ENCODE peak calls at places on chromosomes 2 and 18, in six cellular contexts. One of them, this sample, is unnamed. For H3K36me3 and H3K27me3, the result is how much of the 10 kb centered on the place peaks cover.

GRCh38 chr18:22666411-22666940 is 248.8 kb upstream of the CTAGE1 start:
- DNase-seq in neural progenitor cell: no peak
- DNase-seq in cardiac muscle cell: no peak
- DNase-seq in bronchial epithelial cell: no peak
- DNase-seq in NT2/D1: no peak
- DNase-seq in HepG2: no peak
- DNase-seq in this sample: no peak

GRCh38 chr18:79400591-79401381 is 5.1 kb downstream of the NFATC1 start:
- DNase-seq in bronchial epithelial cell: no peak
- DNase-seq in cardiac muscle cell: no peak
- DNase-seq in neural progenitor cell: peak
- DNase-seq in NT2/D1: no peak
- DNase-seq in HepG2: no peak
- DNase-seq in this sample: no peak

GRCh38 chr2:60555066-60555793 is 1.8 kb upstream of the BCL11A start:
- DNase-seq in NT2/D1: no peak
- DNase-seq in cardiac muscle cell: peak
- DNase-seq in neural progenitor cell: peak
- DNase-seq in HepG2: peak
- DNase-seq in bronchial epithelial cell: peak
- DNase-seq in this sample: peak

GRCh38 chr2:71685941-71686611 is 232.7 kb downstream of the DYSF start:
- DNase-seq in HepG2: no peak
- DNase-seq in bronchial epithelial cell: no peak
- DNase-seq in neural progenitor cell: no peak
- DNase-seq in cardiac muscle cell: no peak
- DNase-seq in NT2/D1: no peak
- DNase-seq in this sample: no peak

GRCh38 chr2:157261199-157261782 is 3.8 kb downstream of the GALNT5 start:
- DNase-seq in NT2/D1: no peak
- DNase-seq in neural progenitor cell: no peak
- DNase-seq in HepG2: no peak
- DNase-seq in bronchial epithelial cell: peak
- DNase-seq in cardiac muscle cell: peak
- DNase-seq in this sample: peak

GRCh38 chr2:137185378-137186078 is 420.2 kb downstream of the THSD7B start:
- DNase-seq in cardiac muscle cell: no peak
- DNase-seq in HepG2: no peak
- DNase-seq in neural progenitor cell: no peak
- DNase-seq in bronchial epithelial cell: peak
- DNase-seq in NT2/D1: no peak
- DNase-seq in this sample: no peak

GRCh38 chr18:58674863-58675472 is 3.7 kb downstream of the MALT1 start:
- DNase-seq in NT2/D1: no peak
- DNase-seq in neural progenitor cell: no peak
- DNase-seq in cardiac muscle cell: peak
- DNase-seq in HepG2: no peak
- DNase-seq in bronchial epithelial cell: peak
- DNase-seq in this sample: no peak

GRCh38 chr2:148201075-148202004 is 180.4 kb downstream of the MBD5 start:
- DNase-seq in bronchial epithelial cell: peak
- DNase-seq in neural progenitor cell: peak
- DNase-seq in cardiac muscle cell: peak
- DNase-seq in NT2/D1: peak
- DNase-seq in HepG2: peak
- DNase-seq in this sample: no peak

GRCh38 chr2:139177041-139177440 is 396.9 kb upstream of the NXPH2 start:
- DNase-seq in neural progenitor cell: no peak
- DNase-seq in HepG2: no peak
- DNase-seq in NT2/D1: no peak
- DNase-seq in bronchial epithelial cell: no peak
- DNase-seq in cardiac muscle cell: no peak
- DNase-seq in this sample: no peak

GRCh38 chr18:9068346-9068745 is 34.2 kb upstream of the NDUFV2 start:
- DNase-seq in NT2/D1: no peak
- DNase-seq in neural progenitor cell: no peak
- DNase-seq in HepG2: no peak
- DNase-seq in cardiac muscle cell: no peak
- DNase-seq in bronchial epithelial cell: peak
- DNase-seq in this sample: no peak
- H3K36me3 ChIP-seq in NT2/D1: under half
- H3K36me3 ChIP-seq in neural progenitor cell: under half
- H3K36me3 ChIP-seq in HepG2: under half
- H3K36me3 ChIP-seq in cardiac muscle cell: under half
- H3K36me3 ChIP-seq in bronchial epithelial cell: under half
- H3K36me3 ChIP-seq in this sample: under half

GRCh38 chr18:36812686-36813085 is 16.1 kb downstream of the TPGS2 start:
- DNase-seq in neural progenitor cell: no peak
- DNase-seq in cardiac muscle cell: peak
- DNase-seq in HepG2: no peak
- DNase-seq in bronchial epithelial cell: no peak
- DNase-seq in NT2/D1: no peak
- DNase-seq in this sample: no peak

GRCh38 chr18:36814994-36815393 is 13.8 kb downstream of the TPGS2 start:
- DNase-seq in HepG2: no peak
- DNase-seq in bronchial epithelial cell: peak
- DNase-seq in cardiac muscle cell: no peak
- DNase-seq in NT2/D1: no peak
- DNase-seq in neural progenitor cell: no peak
- DNase-seq in this sample: no peak

GRCh38 chr18:36813111-36813752 is 15.6 kb downstream of the TPGS2 start:
- DNase-seq in HepG2: no peak
- DNase-seq in neural progenitor cell: no peak
- DNase-seq in bronchial epithelial cell: no peak
- DNase-seq in cardiac muscle cell: no peak
- DNase-seq in NT2/D1: no peak
- DNase-seq in this sample: no peak

GRCh38 chr18:36811955-36812354 is 16.8 kb downstream of the TPGS2 start:
- DNase-seq in neural progenitor cell: no peak
- DNase-seq in bronchial epithelial cell: no peak
- DNase-seq in cardiac muscle cell: peak
- DNase-seq in NT2/D1: no peak
- DNase-seq in HepG2: no peak
- DNase-seq in this sample: no peak

DNA sequence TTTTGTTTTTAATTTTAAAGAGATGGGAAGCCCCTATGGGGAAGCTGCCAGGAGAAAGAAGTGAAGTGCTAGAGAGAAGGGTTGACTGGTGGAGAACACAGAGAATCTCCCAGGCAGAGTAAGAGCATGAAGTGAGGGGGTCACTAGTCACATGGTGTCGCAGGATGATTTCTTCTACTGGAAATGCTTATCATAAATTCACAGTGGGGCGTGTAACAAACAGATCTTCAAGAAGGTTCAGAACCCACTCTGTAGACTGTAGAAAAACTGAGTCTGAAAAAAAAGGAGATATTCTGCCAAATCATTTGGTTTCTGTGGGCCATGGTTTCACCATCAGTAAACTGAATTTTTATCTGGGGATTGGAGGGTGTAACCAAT is 15.1 kb downstream of the TPGS2 start:
- DNase-seq in neural progenitor cell: no peak
- DNase-seq in cardiac muscle cell: no peak
- DNase-seq in NT2/D1: no peak
- DNase-seq in bronchial epithelial cell: no peak
- DNase-seq in HepG2: no peak
- DNase-seq in this sample: no peak
- H3K4me3 ChIP-seq in neural progenitor cell: no peak
- H3K4me3 ChIP-seq in cardiac muscle cell: no peak
- H3K4me3 ChIP-seq in NT2/D1: no peak
- H3K4me3 ChIP-seq in bronchial epithelial cell: no peak
- H3K4me3 ChIP-seq in HepG2: no peak
- H3K4me3 ChIP-seq in this sample: no peak

DNA sequence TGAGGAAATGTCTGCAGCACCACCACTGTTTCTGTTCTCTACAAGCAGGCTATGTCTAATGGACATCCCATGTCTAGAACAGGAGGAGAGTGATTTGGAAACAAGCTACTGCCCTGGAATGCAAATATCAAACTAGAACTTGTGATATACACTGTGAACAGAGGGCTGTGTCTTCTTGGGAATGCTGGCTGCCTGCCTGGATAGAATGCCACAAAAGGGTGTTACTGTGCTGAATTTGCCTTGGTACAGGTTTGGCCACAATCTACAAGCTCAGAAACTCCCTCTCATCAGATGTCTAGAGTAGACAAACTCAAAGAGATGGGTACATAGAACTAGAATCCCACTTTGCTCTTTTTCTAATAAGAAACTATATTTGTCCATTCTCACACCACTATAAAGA is 170.5 kb downstream of the NYAP2 start:
- DNase-seq in neural progenitor cell: no peak
- DNase-seq in cardiac muscle cell: no peak
- DNase-seq in HepG2: no peak
- DNase-seq in bronchial epithelial cell: no peak
- DNase-seq in NT2/D1: no peak
- DNase-seq in this sample: no peak
- H3K27me3 ChIP-seq in neural progenitor cell: under half
- H3K27me3 ChIP-seq in cardiac muscle cell: under half
- H3K27me3 ChIP-seq in HepG2: under half
- H3K27me3 ChIP-seq in bronchial epithelial cell: under half
- H3K27me3 ChIP-seq in NT2/D1: under half
- H3K27me3 ChIP-seq in this sample: under half

GRCh38 chr2:42659601-42660000 is 91.2 kb downstream of the MTA3 start:
- DNase-seq in HepG2: no peak
- DNase-seq in bronchial epithelial cell: no peak
- DNase-seq in NT2/D1: peak
- DNase-seq in cardiac muscle cell: peak
- DNase-seq in neural progenitor cell: no peak
- DNase-seq in this sample: no peak
- H3K36me3 ChIP-seq in HepG2: half or more
- H3K36me3 ChIP-seq in bronchial epithelial cell: under half
- H3K36me3 ChIP-seq in NT2/D1: under half
- H3K36me3 ChIP-seq in cardiac muscle cell: under half
- H3K36me3 ChIP-seq in neural progenitor cell: under half
- H3K36me3 ChIP-seq in this sample: under half

GRCh38 chr2:123596649-123597048 is 428.4 kb upstream of the CNTNAP5 start:
- DNase-seq in bronchial epithelial cell: no peak
- DNase-seq in HepG2: no peak
- DNase-seq in NT2/D1: no peak
- DNase-seq in neural progenitor cell: no peak
- DNase-seq in cardiac muscle cell: peak
- DNase-seq in this sample: no peak
- H3K4me3 ChIP-seq in bronchial epithelial cell: no peak
- H3K4me3 ChIP-seq in HepG2: no peak
- H3K4me3 ChIP-seq in NT2/D1: no peak
- H3K4me3 ChIP-seq in neural progenitor cell: no peak
- H3K4me3 ChIP-seq in cardiac muscle cell: no peak
- H3K4me3 ChIP-seq in this sample: no peak

GRCh38 chr18:76532875-76533274 is 37.8 kb upstream of the ZNF516 start:
- DNase-seq in neural progenitor cell: no peak
- DNase-seq in bronchial epithelial cell: no peak
- DNase-seq in HepG2: no peak
- DNase-seq in NT2/D1: no peak
- DNase-seq in cardiac muscle cell: no peak
- DNase-seq in this sample: no peak
- H3K27me3 ChIP-seq in neural progenitor cell: under half
- H3K27me3 ChIP-seq in bronchial epithelial cell: under half
- H3K27me3 ChIP-seq in HepG2: under half
- H3K27me3 ChIP-seq in NT2/D1: under half
- H3K27me3 ChIP-seq in cardiac muscle cell: under half
- H3K27me3 ChIP-seq in this sample: under half

GRCh38 chr2:27231921-27232320 is 14.8 kb downstream of the CAD start:
- DNase-seq in HepG2: no peak
- DNase-seq in cardiac muscle cell: no peak
- DNase-seq in NT2/D1: no peak
- DNase-seq in bronchial epithelial cell: no peak
- DNase-seq in neural progenitor cell: no peak
- DNase-seq in this sample: no peak
- H3K36me3 ChIP-seq in HepG2: half or more
- H3K36me3 ChIP-seq in cardiac muscle cell: half or more
- H3K36me3 ChIP-seq in NT2/D1: half or more
- H3K36me3 ChIP-seq in bronchial epithelial cell: half or more
- H3K36me3 ChIP-seq in neural progenitor cell: under half
- H3K36me3 ChIP-seq in this sample: half or more

This sample was measured in MG63.